ENCODE peak calls at places on chromosome 20, in seven cellular contexts. I, H, D, R, L, Y and J are unnamed samples.

GRCh38 chr20:48601798-48602197 is 226.0 kb downstream of the PREX1 start:
- DNase-seq in I (no peak), H (no peak), D (no peak), R (peak), L (no peak), Y (no peak), J (no peak)

GRCh38 chr20:8219403-8219802 is 87.3 kb downstream of the PLCB1 start:
- DNase-seq in I (no peak), H (no peak), D (no peak), R (no peak), L (no peak), Y (no peak), J (no peak)

GRCh38 chr20:13723015-13723414 is 61.7 kb downstream of the ESF1 start:
- DNase-seq in I (no peak), H (no peak), D (no peak), R (no peak), L (no peak), Y (no peak), J (no peak)

GRCh38 chr20:57399587-57400261 is 8.5 kb downstream of the RBM38 start:
- DNase-seq in I (no peak), H (no peak), D (no peak), R (peak), L (no peak), Y (no peak), J (no peak)

GRCh38 chr20:35368616-35369423 is 43.0 kb downstream of the UQCC1 start:
- DNase-seq in I (no peak), H (peak), D (no peak), R (no peak), L (no peak), Y (no peak), J (no peak)

GRCh38 chr20:45611054-45611453 is 18.5 kb upstream of the WFDC10A start:
- DNase-seq in I (no peak), H (no peak), D (no peak), R (no peak), L (no peak), Y (no peak), J (no peak)

GRCh38 chr20:47330933-47331708 is 25.4 kb downstream of the ZMYND8 start:
- DNase-seq in I (no peak), H (no peak), D (no peak), R (no peak), L (no peak), Y (no peak), J (no peak)

GRCh38 chr20:58420798-58421496 is 31.9 kb downstream of the VAPB start:
- DNase-seq in I (no peak), H (no peak), D (no peak), R (no peak), L (no peak), Y (no peak), J (no peak)

GRCh38 chr20:49851991-49852390 is 39.4 kb downstream of the SLC9A8 start:
- DNase-seq in I (no peak), H (no peak), D (no peak), R (no peak), L (no peak), Y (no peak), J (no peak)

GRCh38 chr20:2742934-2743559 is 50.5 kb downstream of the EBF4 start:
- DNase-seq in I (no peak), H (peak), D (peak), R (peak), L (peak), Y (peak), J (peak)

GRCh38 chr20:47444584-47444983 is 57.1 kb upstream of the NCOA3 start:
- DNase-seq in I (no peak), H (no peak), D (no peak), R (peak), L (no peak), Y (no peak), J (no peak)

GRCh38 chr20:35467339-35468224 is 12.2 kb downstream of the CEP250 start:
- DNase-seq in I (no peak), H (no peak), D (no peak), R (no peak), L (no peak), Y (peak), J (peak)

GRCh38 chr20:63791497-63792156 is 39.4 kb downstream of the ZBTB46 start:
- DNase-seq in I (no peak), H (no peak), D (no peak), R (no peak), L (no peak), Y (no peak), J (peak)

GRCh38 chr20:62364911-62365736 is 2.0 kb downstream of the LAMA5 start:
- DNase-seq in I (no peak), H (no peak), D (no peak), R (no peak), L (no peak), Y (no peak), J (no peak)

GRCh38 chr20:3248167-3248992 is 9.4 kb upstream of the SLC4A11 start:
- DNase-seq in I (no peak), H (no peak), D (no peak), R (peak), L (no peak), Y (peak), J (peak)